ENCODE peak calls at places on chromosomes 16 and 17, in four cellular contexts. Y is right lobe of liver, J is tibial nerve, D is lower leg skin. Q is an unnamed sample.
A peak's percentile ranks its signal among the peaks of the same experiment; 100 is the strongest.

GRCh38 chr17:78387982-78388941 is 9.8 kb downstream of the PGS1 start:
- DNase-seq in Y (no peak), D (no peak), J (no peak), Q (no peak)

GRCh38 chr16:50531359-50531758 is 16.8 kb upstream of the NKD1 start:
- DNase-seq in J (no peak), Y (no peak), D (no peak), Q (no peak)

GRCh38 chr16:30649725-30650368 is 913 bp upstream of the PRR14 start:
- DNase-seq in J (peak; percentile 20), D (no peak), Y (no peak), Q (no peak)

GRCh38 chr17:74459622-74460021 is 6.8 kb upstream of the CD300A start:
- DNase-seq in J (no peak), D (no peak), Y (no peak), Q (no peak)

GRCh38 chr17:4565209-4566141 is 5.1 kb upstream of the GGT6 start:
- DNase-seq in J (peak; percentile 41), D (peak; percentile 58), Y (peak; percentile 62), Q (peak; percentile 39)

GRCh38 chr17:19264681-19265080 is 27.5 kb downstream of the EPN2 start:
- DNase-seq in J (no peak), Y (no peak), D (no peak), Q (no peak)

GRCh38 chr17:41777579-41778188 is 8.8 kb downstream of the JUP start:
- DNase-seq in D (no peak), J (peak; percentile 64), Y (peak; percentile 79), Q (peak; percentile 68)

GRCh38 chr17:28343491-28343932 is 8.0 kb downstream of the TNFAIP1 start:
- DNase-seq in J (no peak), D (no peak), Y (no peak), Q (no peak)

GRCh38 chr16:77431131-77431670 is 3.6 kb downstream of the ADAMTS18 start:
- DNase-seq in D (no peak), Y (no peak), J (no peak), Q (no peak)

GRCh38 chr16:50276801-50277560 is 10.6 kb downstream of the ADCY7 start:
- DNase-seq in D (no peak), Y (no peak), J (no peak), Q (no peak)

GRCh38 chr17:3678095-3678820 is 9.6 kb downstream of the EMC6 start:
- DNase-seq in Y (no peak), D (no peak), J (no peak), Q (no peak)

GRCh38 chr16:8080817-8081216 is 509.5 kb downstream of the TMEM114 start:
- DNase-seq in D (no peak), J (no peak), Y (no peak), Q (no peak)

GRCh38 chr17:60151355-60151754 is 1.6 kb downstream of the CA4 start:
- DNase-seq in Y (no peak), J (no peak), D (no peak), Q (no peak)

GRCh38 chr17:79045001-79045729 is 21.2 kb downstream of the C1QTNF1 start:
- DNase-seq in Y (no peak), D (no peak), J (no peak), Q (no peak)

GRCh38 chr17:49667854-49668253 is 10.0 kb downstream of the SPOP start:
- DNase-seq in D (no peak), J (no peak), Y (no peak), Q (no peak)

GRCh38 chr17:14038206-14038605 is 31.1 kb upstream of the COX10 start:
- DNase-seq in J (no peak), Y (no peak), D (no peak), Q (no peak)

GRCh38 chr17:45578516-45579455 is 88.3 kb upstream of the PLEKHM1 start:
- DNase-seq in D (no peak), J (no peak), Y (no peak), Q (no peak)

GRCh38 chr17:31339906-31340661 is 18.7 kb upstream of the EVI2A start:
- DNase-seq in Y (no peak), D (no peak), J (no peak), Q (no peak)

GRCh38 chr17:7720125-7720524 is 2.6 kb downstream of the DNAH2 start:
- DNase-seq in Y (no peak), D (no peak), J (no peak), Q (no peak)

GRCh38 chr17:17612085-17613022 is 20.8 kb upstream of the PEMT start:
- DNase-seq in Y (no peak), D (no peak), J (no peak), Q (no peak)

GRCh38 chr16:4654946-4655590 is 30.4 kb downstream of the MGRN1 start:
- DNase-seq in Y (no peak), J (no peak), D (no peak), Q (no peak)

GRCh38 chr17:73284906-73285602 is 23.4 kb upstream of the CPSF4L start:
- DNase-seq in J (no peak), Y (no peak), D (no peak), Q (no peak)

GRCh38 chr17:30278032-30278431 is 13.7 kb downstream of the BLMH start:
- DNase-seq in Y (no peak), D (no peak), J (peak; percentile 21), Q (no peak)

GRCh38 chr17:5825717-5826330 is 241.5 kb upstream of the NLRP1 start:
- DNase-seq in D (no peak), J (no peak), Y (no peak), Q (no peak)

GRCh38 chr16:68090109-68090508 is 4.9 kb downstream of the NFATC3 start:
- DNase-seq in Y (no peak), J (no peak), D (no peak), Q (no peak)

GRCh38 chr17:7064248-7064647 is 15.8 kb downstream of the CLEC10A start:
- DNase-seq in D (no peak), J (no peak), Y (no peak), Q (no peak)

GRCh38 chr17:37322826-37323561 is 52.8 kb upstream of the C17orf78 start:
- DNase-seq in Y (no peak), J (no peak), D (no peak), Q (no peak)

GRCh38 chr16:24853830-24854229 is 8.1 kb downstream of the SLC5A11 start:
- DNase-seq in D (no peak), Y (no peak), J (no peak), Q (no peak)

GRCh38 chr17:77602062-77602746 is 356.3 kb upstream of the TNRC6C start:
- DNase-seq in J (peak; percentile 79), Y (no peak), D (peak; percentile 58), Q (no peak)

GRCh38 chr16:71792176-71792575 is 16.5 kb downstream of the AP1G1 start:
- DNase-seq in J (no peak), D (no peak), Y (no peak), Q (no peak)

GRCh38 chr16:12535535-12536411 is 267.9 kb downstream of the CPPED1 start:
- DNase-seq in Y (no peak), D (no peak), J (no peak), Q (no peak)

GRCh38 chr16:4661661-4662060 is 31.7 kb upstream of the NUDT16L1 start:
- DNase-seq in J (no peak), D (no peak), Y (no peak), Q (no peak)

GRCh38 chr17:1267471-1267947 is 2.7 kb upstream of the BHLHA9 start:
- DNase-seq in D (no peak), Y (no peak), J (peak; percentile 13), Q (no peak)

GRCh38 chr17:45770632-45771472 is 13.3 kb upstream of the CRHR1 start:
- DNase-seq in J (no peak), D (no peak), Y (no peak), Q (no peak)

GRCh38 chr16:4611337-4612023 is 3.2 kb downstream of the UBALD1 start:
- DNase-seq in D (no peak), Y (no peak), J (no peak), Q (no peak)

GRCh38 chr17:7809086-7809790 is 24.8 kb upstream of the KDM6B start:
- DNase-seq in D (no peak), Y (no peak), J (no peak), Q (no peak)

GRCh38 chr17:15432807-15433547 is 34.4 kb downstream of the CDRT4 start:
- DNase-seq in Y (no peak), J (no peak), D (no peak), Q (no peak)

GRCh38 chr16:87829988-87830672 is 39.2 kb downstream of the SLC7A5 start:
- DNase-seq in D (no peak), Y (no peak), J (no peak), Q (no peak)

GRCh38 chr16:87832137-87832527 is 37.2 kb downstream of the SLC7A5 start:
- DNase-seq in J (no peak), D (no peak), Y (no peak), Q (no peak)

GRCh38 chr16:87831421-87832136 is 37.7 kb downstream of the SLC7A5 start:
- DNase-seq in D (no peak), Y (no peak), J (no peak), Q (no peak)

GRCh38 chr16:87829123-87829980 is 40.0 kb downstream of the SLC7A5 start:
- DNase-seq in Y (no peak), J (no peak), D (no peak), Q (no peak)

DNA sequence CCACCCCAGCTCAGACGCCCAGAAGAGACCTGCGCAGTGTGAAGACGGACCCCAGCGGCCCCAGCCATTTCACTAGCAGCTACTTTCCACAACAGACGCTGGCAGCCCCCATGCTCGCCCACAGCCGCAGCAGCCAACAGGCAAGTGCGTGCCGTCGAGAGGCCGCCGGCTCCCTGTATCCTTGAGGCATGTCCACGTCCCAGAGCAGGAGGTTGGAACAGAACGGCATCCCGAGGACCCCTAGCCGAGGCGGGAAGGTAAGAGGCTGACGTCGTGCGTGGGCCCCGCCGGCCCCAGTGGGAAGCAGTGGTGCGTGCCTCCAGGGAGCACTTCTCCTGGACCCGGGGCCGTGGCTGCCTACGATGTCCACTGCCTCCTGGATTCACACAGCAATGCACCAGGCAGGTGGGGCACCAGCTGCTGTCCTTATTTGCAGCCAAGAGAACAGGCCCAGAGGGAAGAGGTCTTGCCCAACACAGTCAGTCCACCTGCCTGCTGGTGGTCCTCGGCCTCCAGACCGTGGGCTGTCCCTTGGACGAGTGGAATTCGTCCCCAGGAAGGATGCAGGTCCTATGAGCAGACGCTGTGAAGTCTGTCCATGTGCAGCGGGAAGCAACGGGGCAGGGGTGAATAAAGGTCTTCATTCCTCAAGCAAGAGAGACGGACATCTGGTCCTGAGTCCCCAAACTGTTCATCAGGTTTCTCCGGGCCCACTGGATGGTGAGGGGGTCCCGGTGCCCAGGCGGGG is 38.5 kb downstream of the SLC7A5 start:
- DNase-seq in D (no peak), J (no peak), Y (no peak), Q (no peak)
- TF ChIP-seq POLR2A in D (no peak), J (no peak), Y (no peak), Q (no peak)

GRCh38 chr17:55723488-55723848 is 804 bp upstream of the TMEM100 start:
- DNase-seq in D (no peak), Y (no peak), J (no peak), Q (no peak)
- H3K4me3 ChIP-seq in D (no peak overlapping the region), Y (no peak overlapping the region), J (peak overlapping the region; percentile 22), Q (no peak overlapping the region)

GRCh38 chr16:84672276-84673202 is 24.2 kb downstream of the KLHL36 start:
- DNase-seq in D (peak; percentile 55), J (peak; percentile 75), Y (peak; percentile 83), Q (peak; percentile 88)
- TF ChIP-seq POLR2A in D (no peak), J (no peak), Y (no peak), Q (no peak)

GRCh38 chr17:68777856-68778694 is 176.9 kb upstream of the FAM20A start:
- DNase-seq in D (no peak), Y (no peak), J (no peak), Q (no peak)
- H3K4me3 ChIP-seq in D (no peak overlapping the region), Y (peak overlapping the region; percentile 18), J (no peak overlapping the region), Q (no peak overlapping the region)

Q was measured in Peyer's patch.